ENCODE peak calls at places on chromosomes 13 and 19, in ten cellular contexts. R, F, G, O, H, B, N, Q, E and L are unnamed samples.

GRCh38 chr13:96636310-96636709 is 358.0 kb downstream of the OXGR1 start:
- DNase-seq in R (no peak), F (peak; percentile 60), G (no peak), O (peak; percentile 40), H (no peak), B (peak; percentile 28), N (peak; percentile 31), Q (no peak), E (no peak), L (no peak)

GRCh38 chr19:2038284-2039081 is 12.6 kb downstream of the MKNK2 start:
- DNase-seq in R (no peak), F (no peak), G (no peak), O (no peak), H (no peak), B (no peak), N (no peak), Q (no peak), E (no peak), L (no peak)

GRCh38 chr19:14320253-14320652 is 61.0 kb upstream of the ADGRE5 start:
- DNase-seq in R (no peak), F (no peak), G (no peak), O (no peak), H (no peak), B (no peak), N (no peak), Q (no peak), E (no peak), L (no peak)

GRCh38 chr19:30131722-30132291 is 189.8 kb downstream of the URI1 start:
- DNase-seq in R (no peak), F (no peak), G (no peak), O (no peak), H (no peak), B (no peak), N (no peak), Q (no peak), E (no peak), L (no peak)

GRCh38 chr19:3459322-3459881 is 20.9 kb downstream of the SMIM24 start:
- DNase-seq in R (peak; percentile 82), F (peak; percentile 93), G (no peak), O (peak; percentile 41), H (peak; percentile 95), B (no peak), N (peak; percentile 97), Q (peak; percentile 83), E (peak; percentile 96), L (no peak)

GRCh38 chr19:55276720-55277430 is 3.0 kb downstream of the HSPBP1 start:
- DNase-seq in R (no peak), F (no peak), G (no peak), O (no peak), H (no peak), B (no peak), N (no peak), Q (no peak), E (no peak), L (no peak)

GRCh38 chr13:52359534-52359933 is 46.4 kb downstream of the THSD1 start:
- DNase-seq in R (no peak), F (peak; percentile 89), G (no peak), O (no peak), H (no peak), B (no peak), N (no peak), Q (no peak), E (no peak), L (no peak)

GRCh38 chr13:112066624-112067004 is 335 bp upstream of the SOX1 start:
- DNase-seq in R (no peak), F (no peak), G (peak; percentile 67), O (no peak), H (no peak), B (no peak), N (peak; percentile 58), Q (no peak), E (no peak), L (peak; percentile 89)

GRCh38 chr19:43743059-43743458 is 11.7 kb downstream of the SMG9 start:
- DNase-seq in R (no peak), F (peak; percentile 39), G (no peak), O (no peak), H (no peak), B (no peak), N (peak; percentile 48), Q (no peak), E (no peak), L (no peak)

GRCh38 chr19:50003810-50004419 is 21.3 kb downstream of the VRK3 start:
- DNase-seq in R (peak; percentile 83), F (peak; percentile 80), G (no peak), O (peak; percentile 95), H (peak; percentile 56), B (peak; percentile 98), N (peak; percentile 91), Q (no peak), E (peak; percentile 90), L (no peak)

GRCh38 chr19:50008532-50008931 is 16.6 kb downstream of the VRK3 start:
- DNase-seq in R (no peak), F (no peak), G (peak; percentile 43), O (no peak), H (no peak), B (no peak), N (no peak), Q (no peak), E (no peak), L (peak; percentile 28)

GRCh38 chr19:50007947-50008346 is 17.2 kb downstream of the VRK3 start:
- DNase-seq in R (no peak), F (no peak), G (no peak), O (no peak), H (no peak), B (no peak), N (no peak), Q (no peak), E (no peak), L (no peak)

GRCh38 chr19:50005428-50005827 is 19.7 kb downstream of the VRK3 start:
- DNase-seq in R (no peak), F (no peak), G (no peak), O (no peak), H (no peak), B (no peak), N (no peak), Q (no peak), E (no peak), L (no peak)

GRCh38 chr19:50007170-50007569 is 18.0 kb downstream of the VRK3 start:
- DNase-seq in R (no peak), F (no peak), G (no peak), O (no peak), H (no peak), B (no peak), N (no peak), Q (no peak), E (no peak), L (no peak)
- TF ChIP-seq CTCF in R (no peak), F (no peak), G (no peak), O (no peak), H (no peak), B (no peak), N (no peak), Q (no peak), E (no peak), L (no peak)

DNA sequence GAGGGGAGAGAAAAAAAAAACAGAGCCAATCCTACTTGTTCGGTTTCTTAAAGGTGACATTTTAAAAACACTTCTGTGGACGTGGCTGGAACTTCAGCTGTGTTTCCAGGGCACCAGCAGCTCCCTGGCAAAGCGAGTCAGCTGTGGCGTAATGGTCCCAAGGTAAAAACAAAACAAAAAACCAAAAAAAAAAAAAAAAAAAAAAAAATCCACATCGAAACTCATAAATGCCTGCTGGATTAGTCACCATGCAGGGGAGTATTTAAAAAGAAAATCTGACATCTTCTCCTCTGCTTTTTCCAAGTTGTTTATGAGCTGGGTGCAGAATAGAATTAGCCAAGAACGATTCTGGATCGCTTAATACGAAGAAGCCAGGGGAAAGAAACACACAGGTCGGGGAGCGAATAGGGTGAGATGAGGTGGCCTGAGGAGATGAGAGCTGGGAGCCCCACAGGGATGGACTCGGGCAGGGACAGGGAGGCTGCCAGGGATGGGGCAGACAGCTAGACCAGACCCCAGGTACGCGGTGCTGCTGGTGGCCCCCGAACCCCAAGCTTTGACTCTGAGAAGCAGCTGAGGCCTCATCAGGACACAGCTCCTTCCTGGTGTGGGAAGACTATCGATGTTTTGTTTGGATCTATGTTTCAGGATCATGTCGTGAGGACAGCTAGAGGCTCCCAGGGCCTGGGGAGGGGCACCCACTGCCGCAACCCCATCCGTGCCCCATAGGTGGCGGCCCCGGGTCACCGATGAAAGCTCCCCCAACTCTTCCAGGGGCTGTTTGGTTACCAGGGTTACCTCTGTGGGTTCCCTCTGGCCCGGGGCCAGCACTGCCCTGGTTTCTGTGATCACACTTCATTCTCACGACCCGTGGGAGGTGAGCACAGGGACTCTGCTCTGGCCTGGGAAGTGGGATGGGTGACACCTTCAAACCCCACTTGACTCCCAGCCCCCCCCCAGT is 3.1 kb upstream of the CTXN1 start:
- DNase-seq in R (peak; percentile 53), F (peak; percentile 87), G (peak; percentile 79), O (peak; percentile 82), H (peak; percentile 78), B (peak; percentile 87), N (peak; percentile 79), Q (peak; percentile 48), E (peak; percentile 90), L (peak; percentile 42)
- TF ChIP-seq CTCF in R (peak; percentile 69), F (peak; percentile 39), G (peak; percentile 60), O (peak; percentile 34), H (peak; percentile 7), B (peak; percentile 68), N (peak; percentile 49), Q (peak; percentile 9), E (peak; percentile 35), L (peak; percentile 56)

GRCh38 chr19:18254546-18255500 is 19.4 kb downstream of the IQCN start:
- DNase-seq in R (no peak), F (no peak), G (no peak), O (no peak), H (no peak), B (peak; percentile 31), N (no peak), Q (no peak), E (no peak), L (no peak)
- TF ChIP-seq CTCF in R (peak; percentile 12), F (no peak), G (no peak), O (no peak), H (no peak), B (peak; percentile 58), N (no peak), Q (no peak), E (no peak), L (no peak)

GRCh38 chr19:44948237-44948636 is 2.4 kb downstream of the APOC2 start:
- DNase-seq in R (no peak), F (no peak), G (no peak), O (no peak), H (no peak), B (no peak), N (no peak), Q (no peak), E (no peak), L (no peak)

GRCh38 chr19:44947041-44947581 is 1.3 kb downstream of the APOC2 start:
- DNase-seq in R (no peak), F (no peak), G (no peak), O (no peak), H (no peak), B (no peak), N (no peak), Q (no peak), E (no peak), L (no peak)

GRCh38 chr19:44942067-44942571 is at the start of gene APOC4:
- DNase-seq in R (no peak), F (no peak), G (no peak), O (no peak), H (no peak), B (no peak), N (no peak), Q (no peak), E (no peak), L (no peak)

GRCh38 chr19:44939668-44940067 is 2.4 kb upstream of the APOC4 start:
- DNase-seq in R (no peak), F (peak; percentile 30), G (no peak), O (peak; percentile 76), H (no peak), B (no peak), N (no peak), Q (no peak), E (no peak), L (no peak)

GRCh38 chr19:44943801-44944249 is 1.8 kb downstream of the APOC4 start:
- DNase-seq in R (no peak), F (peak; percentile 62), G (no peak), O (peak; percentile 51), H (no peak), B (no peak), N (no peak), Q (peak; percentile 35), E (peak; percentile 77), L (no peak)
- TF ChIP-seq CTCF in R (no peak), F (no peak), G (no peak), O (no peak), H (no peak), B (no peak), N (no peak), Q (no peak), E (no peak), L (no peak)